ENCODE peak calls at places on chromosomes 11 and 22, in seven cellular contexts. N, V, Z, I, A, T and S are unnamed samples.

GRCh38 chr11:11993814-11994213 is 14.6 kb downstream of the DKK3 start:
- DNase-seq in N (peak; percentile 53), V (no peak), Z (no peak), I (no peak), A (peak; percentile 46), T (no peak), S (no peak)

GRCh38 chr11:120546312-120547205 is 35.0 kb downstream of the GRIK4 start:
- DNase-seq in N (peak; percentile 58), V (peak; percentile 26), Z (no peak), I (peak; percentile 24), A (no peak), T (peak; percentile 31), S (peak; percentile 80)

GRCh38 chr11:444397-445144 is 2.8 kb upstream of the ANO9 start:
- DNase-seq in N (no peak), V (no peak), Z (no peak), I (peak; percentile 84), A (peak; percentile 84), T (peak; percentile 33), S (no peak)

GRCh38 chr22:19121631-19122142 is 525 bp downstream of the DGCR2 start:
- DNase-seq in N (no peak), V (peak; percentile 32), Z (peak; percentile 65), I (peak; percentile 64), A (peak; percentile 84), T (peak; percentile 65), S (peak; percentile 81)

GRCh38 chr11:72808415-72808814 is 5.8 kb upstream of the ATG16L2 start:
- DNase-seq in N (no peak), V (no peak), Z (no peak), I (no peak), A (no peak), T (no peak), S (no peak)

GRCh38 chr11:17593466-17594245 is 46.6 kb downstream of the OTOG start:
- DNase-seq in N (no peak), V (no peak), Z (no peak), I (no peak), A (peak; percentile 52), T (no peak), S (peak; percentile 60)

GRCh38 chr11:110182886-110183285 is 89.7 kb downstream of the ZC3H12C start:
- DNase-seq in N (peak; percentile 60), V (no peak), Z (no peak), I (no peak), A (no peak), T (no peak), S (no peak)

GRCh38 chr11:61369372-61370348 is 7.5 kb downstream of the TMEM138 start:
- DNase-seq in N (no peak), V (no peak), Z (peak; percentile 39), I (no peak), A (no peak), T (no peak), S (no peak)

GRCh38 chr11:65589444-65590239 is 6.0 kb downstream of the KCNK7 start:
- DNase-seq in N (no peak), V (no peak), Z (no peak), I (peak; percentile 25), A (no peak), T (no peak), S (no peak)

GRCh38 chr11:56688554-56688953 is 10.3 kb upstream of the OR9G1 start:
- DNase-seq in N (no peak), V (no peak), Z (no peak), I (no peak), A (no peak), T (no peak), S (no peak)

DNA sequence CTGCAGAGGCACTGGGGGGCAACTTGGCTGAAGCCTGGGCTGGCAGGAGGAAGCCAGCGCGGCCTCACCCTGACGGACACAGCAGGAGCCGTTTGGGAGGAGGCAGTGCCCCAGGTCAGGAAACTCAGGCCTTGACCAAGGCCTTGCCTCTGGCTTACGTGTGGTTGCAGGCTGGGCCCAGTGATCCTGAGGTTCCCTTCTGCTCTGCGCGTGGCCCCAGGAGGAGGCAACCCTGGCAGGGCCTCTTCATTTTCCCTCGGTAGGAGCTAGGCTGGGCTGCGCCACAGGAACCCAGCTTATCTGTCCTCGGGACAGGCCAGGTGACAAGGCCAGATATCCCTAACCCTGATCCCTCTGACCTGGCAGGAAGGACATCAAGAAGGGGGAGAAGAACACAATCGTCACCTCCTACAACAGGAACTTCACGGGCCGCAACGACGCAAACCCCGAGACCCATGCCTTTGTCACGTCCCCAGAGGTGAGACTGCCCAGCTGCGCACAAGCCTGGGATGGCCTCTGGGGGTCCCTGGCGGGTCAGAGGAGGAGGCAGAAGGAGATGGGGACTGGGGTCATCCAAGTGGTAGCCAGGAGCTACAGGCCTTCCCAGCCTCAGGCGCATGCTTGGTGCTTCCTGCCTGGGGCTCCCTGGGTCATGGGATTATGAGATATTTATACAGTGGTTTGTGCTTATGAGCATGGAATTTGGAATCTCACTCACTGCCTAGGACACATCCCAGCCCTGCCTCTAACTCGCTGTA is 20.6 kb downstream of the POLR3H start:
- DNase-seq in N (no peak), V (no peak), Z (no peak), I (no peak), A (no peak), T (peak; percentile 36), S (no peak)
- H3K27ac ChIP-seq in N (peak overlapping the region; percentile 55), V (peak overlapping the region; percentile 62), Z (peak overlapping the region; percentile 83), I (peak overlapping the region; percentile 81), A (peak overlapping the region; percentile 85), T (peak overlapping the region; percentile 84), S (peak overlapping the region; percentile 96)

GRCh38 chr11:79381036-79381435 is 59.8 kb downstream of the TENM4 start:
- DNase-seq in N (no peak), V (no peak), Z (no peak), I (no peak), A (no peak), T (no peak), S (no peak)
- H3K4me3 ChIP-seq in N (no peak overlapping the region), V (no peak overlapping the region), Z (no peak overlapping the region), I (no peak overlapping the region), A (no peak overlapping the region), T (no peak overlapping the region), S (no peak overlapping the region)

GRCh38 chr11:16262645-16262955 is 93.7 kb downstream of the SOX6 start:
- DNase-seq in N (no peak), V (no peak), Z (no peak), I (no peak), A (no peak), T (no peak), S (no peak)
- TF ChIP-seq CTCF in N (no peak), V (no peak), Z (no peak), I (no peak), A (no peak), T (no peak), S (no peak)

GRCh38 chr22:42685941-42686666 is 34.6 kb downstream of the A4GALT start:
- DNase-seq in N (no peak), V (no peak), Z (peak; percentile 81), I (peak; percentile 48), A (no peak), T (peak; percentile 49), S (no peak)

GRCh38 chr22:42688241-42688913 is 32.3 kb downstream of the A4GALT start:
- DNase-seq in N (no peak), V (peak; percentile 39), Z (peak; percentile 86), I (peak; percentile 78), A (peak; percentile 85), T (peak; percentile 85), S (peak; percentile 99)

GRCh38 chr22:42686756-42687491 is 33.7 kb downstream of the A4GALT start:
- DNase-seq in N (no peak), V (no peak), Z (no peak), I (no peak), A (no peak), T (no peak), S (no peak)

GRCh38 chr22:42691440-42691839 is 29.2 kb downstream of the A4GALT start:
- DNase-seq in N (no peak), V (no peak), Z (no peak), I (no peak), A (no peak), T (no peak), S (no peak)

GRCh38 chr22:42688914-42689275 is 31.8 kb downstream of the A4GALT start:
- DNase-seq in N (no peak), V (no peak), Z (no peak), I (no peak), A (no peak), T (no peak), S (no peak)
- H3K27ac ChIP-seq in N (peak overlapping the region; percentile 40), V (peak overlapping the region; percentile 27), Z (peak overlapping the region; percentile 92), I (peak overlapping the region; percentile 86), A (peak overlapping the region; percentile 85), T (peak overlapping the region; percentile 87), S (peak overlapping the region; percentile 65)

DNA sequence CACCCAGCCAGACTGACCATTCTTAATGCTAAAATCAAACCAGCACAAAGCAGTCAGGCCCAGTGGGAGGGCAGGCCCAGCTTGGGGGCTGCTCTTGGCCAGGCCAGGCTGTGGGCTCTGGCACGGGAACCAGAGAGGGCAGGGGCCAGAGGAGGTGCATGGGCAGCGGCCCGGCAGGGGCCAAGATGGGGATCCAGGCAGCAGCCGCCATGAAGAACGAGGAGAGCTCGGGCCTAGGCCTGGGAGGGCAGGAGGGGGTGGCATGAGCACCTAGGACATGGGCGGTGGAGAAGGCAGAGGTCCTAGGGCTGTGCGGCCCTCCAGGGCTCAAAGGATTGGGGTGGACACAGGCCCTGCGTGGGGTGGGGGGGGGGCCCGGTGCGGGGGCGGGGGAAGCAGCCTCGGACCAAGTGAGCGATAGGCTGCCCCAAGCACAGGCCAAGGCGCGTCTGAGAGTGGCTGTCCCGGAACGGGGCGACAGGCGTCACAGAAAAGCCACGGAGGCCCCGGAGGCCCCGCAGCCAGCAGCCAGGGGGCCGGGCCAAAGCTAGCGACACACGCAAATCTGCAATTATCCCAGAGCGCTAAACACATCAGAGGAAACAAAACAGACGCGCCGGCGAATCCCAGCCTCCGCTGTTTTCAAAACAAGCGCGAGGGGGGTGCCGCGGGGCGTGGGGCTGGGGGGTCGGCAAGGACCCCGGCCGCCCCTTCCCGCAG is 8.3 kb downstream of the PLXNB2 start:
- DNase-seq in N (no peak), V (no peak), Z (peak; percentile 46), I (no peak), A (no peak), T (peak; percentile 58), S (no peak)
- H3K4me3 ChIP-seq in N (peak overlapping the region; percentile 64), V (peak overlapping the region; percentile 40), Z (peak overlapping the region; percentile 43), I (peak overlapping the region; percentile 23), A (peak overlapping the region; percentile 44), T (peak overlapping the region; percentile 49), S (peak overlapping the region; percentile 96)

GRCh38 chr11:107438148-107438547 is 19.5 kb downstream of the CWF19L2 start:
- DNase-seq in N (no peak), V (no peak), Z (no peak), I (no peak), A (no peak), T (no peak), S (no peak)
- TF ChIP-seq CTCF in N (no peak), V (no peak), Z (no peak), I (no peak), A (no peak), T (no peak), S (no peak)

GRCh38 chr22:49951986-49952896 is 8.3 kb upstream of the PIM3 start:
- DNase-seq in N (no peak), V (no peak), Z (no peak), I (no peak), A (no peak), T (no peak), S (no peak)
- H3K27ac ChIP-seq in N (peak overlapping the region; percentile 60), V (no peak overlapping the region), Z (no peak overlapping the region), I (peak overlapping the region; percentile 97), A (peak overlapping the region; percentile 81), T (peak overlapping the region; percentile 94), S (no peak overlapping the region)

GRCh38 chr11:26992031-26992541 is 1.8 kb upstream of the FIBIN start:
- DNase-seq in N (no peak), V (no peak), Z (no peak), I (no peak), A (no peak), T (no peak), S (no peak)
- H3K4me3 ChIP-seq in N (no peak overlapping the region), V (no peak overlapping the region), Z (no peak overlapping the region), I (no peak overlapping the region), A (no peak overlapping the region), T (no peak overlapping the region), S (peak overlapping the region; percentile 17)